ENCODE peak calls at places on chromosome 5, in five cellular contexts. A, P, T, S and Q are unnamed samples.

GRCh38 chr5:40570408-40571129 is 109.1 kb upstream of the PTGER4 start:
- DNase-seq in A (no peak), P (peak), T (no peak), S (no peak), Q (no peak)

GRCh38 chr5:6755941-6756340 is 42.7 kb downstream of the TENT4A start:
- DNase-seq in A (no peak), P (no peak), T (no peak), S (no peak), Q (no peak)

GRCh38 chr5:134101686-134102439 is 12.6 kb upstream of the TCF7 start:
- DNase-seq in A (peak), P (no peak), T (peak), S (peak), Q (no peak)

GRCh38 chr5:5613261-5613990 is 190.9 kb downstream of the ICE1 start:
- DNase-seq in A (no peak), P (no peak), T (no peak), S (no peak), Q (no peak)

GRCh38 chr5:160188151-160188967 is 40.9 kb upstream of the FABP6 start:
- DNase-seq in A (peak), P (no peak), T (peak), S (peak), Q (peak)

GRCh38 chr5:6634327-6634713 is 1.1 kb downstream of the SRD5A1 start:
- DNase-seq in A (no peak), P (no peak), T (no peak), S (peak), Q (no peak)

GRCh38 chr5:160369990-160370712 is at the start of gene C1QTNF2:
- DNase-seq in A (peak), P (peak), T (peak), S (peak), Q (no peak)

GRCh38 chr5:7897014-7897600 is 28.2 kb downstream of the MTRR start:
- DNase-seq in A (peak), P (no peak), T (peak), S (no peak), Q (no peak)

GRCh38 chr5:53874409-53874808 is 314.0 kb downstream of the NDUFS4 start:
- DNase-seq in A (no peak), P (no peak), T (peak), S (peak), Q (no peak)

GRCh38 chr5:33558489-33558888 is 117.7 kb downstream of the TARS1 start:
- DNase-seq in A (no peak), P (peak), T (no peak), S (no peak), Q (no peak)

GRCh38 chr5:117220730-117221129 is 646.1 kb upstream of the SEMA6A start:
- DNase-seq in A (no peak), P (no peak), T (no peak), S (no peak), Q (no peak)

GRCh38 chr5:178213748-178214151 is 9.4 kb downstream of the HNRNPAB start:
- DNase-seq in A (no peak), P (no peak), T (no peak), S (no peak), Q (no peak)

GRCh38 chr5:113249216-113249615 is 185.6 kb downstream of the TSSK1B start:
- DNase-seq in A (no peak), P (no peak), T (no peak), S (no peak), Q (no peak)

GRCh38 chr5:71924980-71925379 is 182.3 kb upstream of the MAP1B start:
- DNase-seq in A (no peak), P (no peak), T (no peak), S (no peak), Q (peak)

GRCh38 chr5:110038297-110038997 is 348.7 kb downstream of the MAN2A1 start:
- DNase-seq in A (no peak), P (no peak), T (no peak), S (no peak), Q (no peak)

GRCh38 chr5:76175821-76176403 is 92.7 kb downstream of the SV2C start:
- DNase-seq in A (no peak), P (no peak), T (no peak), S (no peak), Q (no peak)

GRCh38 chr5:114122852-114123251 is 239.0 kb upstream of the KCNN2 start:
- DNase-seq in A (no peak), P (no peak), T (no peak), S (no peak), Q (no peak)

GRCh38 chr5:149240354-149240998 is 31.2 kb upstream of the AFAP1L1 start:
- DNase-seq in A (no peak), P (no peak), T (no peak), S (no peak), Q (no peak)

GRCh38 chr5:31106742-31107546 is 86.5 kb upstream of the CDH6 start:
- DNase-seq in A (no peak), P (no peak), T (no peak), S (peak), Q (no peak)